ENCODE peak calls at places on chromosomes 2 and 18, in ten cellular contexts. C, I, W, M, O, J, Z, S, H and N are unnamed samples.

GRCh38 chr2:182866461-182867369 is at the start of gene FRZB:
- DNase-seq in J (no peak), I (peak; percentile 73), H (no peak), S (peak; percentile 17), C (peak; percentile 88), O (peak; percentile 88), Z (peak; percentile 56), W (peak; percentile 81), M (no peak), N (peak; percentile 68)

GRCh38 chr18:55079067-55079466 is 119.8 kb upstream of the CCDC68 start:
- DNase-seq in H (no peak), M (no peak), I (no peak), S (no peak), W (no peak), Z (no peak), J (no peak), C (no peak), O (no peak), N (no peak)

GRCh38 chr2:201929627-201930026 is 104.0 kb upstream of the FZD7 start:
- DNase-seq in O (no peak), W (no peak), H (no peak), J (no peak), M (no peak), I (no peak), C (no peak), S (no peak), Z (no peak), N (no peak)

GRCh38 chr18:73992242-73993022 is 155.2 kb downstream of the FBXO15 start:
- DNase-seq in S (no peak), J (no peak), W (no peak), Z (no peak), O (no peak), M (no peak), H (no peak), C (no peak), I (no peak), N (no peak)

GRCh38 chr18:361941-362913 is 94.4 kb upstream of the THOC1 start:
- DNase-seq in H (no peak), O (no peak), W (peak; percentile 31), S (no peak), C (peak; percentile 78), J (no peak), M (no peak), Z (no peak), I (peak; percentile 56), N (peak; percentile 27)

GRCh38 chr2:118417417-118418125 is 329.3 kb downstream of the INSIG2 start:
- DNase-seq in J (no peak), W (no peak), I (no peak), S (no peak), Z (no peak), H (no peak), C (no peak), M (no peak), O (no peak), N (no peak)

GRCh38 chr2:143422681-143423080 is 293.5 kb downstream of the ARHGAP15 start:
- DNase-seq in W (no peak), C (no peak), I (no peak), M (no peak), O (no peak), H (no peak), Z (no peak), J (peak; percentile 8), S (no peak), N (no peak)

GRCh38 chr2:215753808-215754207 is 259.5 kb downstream of the MREG start:
- DNase-seq in H (no peak), C (no peak), S (no peak), W (no peak), M (no peak), I (no peak), O (no peak), J (no peak), Z (no peak), N (no peak)

GRCh38 chr2:79393806-79394484 is 118.9 kb upstream of the CTNNA2 start:
- DNase-seq in M (no peak), W (no peak), H (no peak), O (no peak), Z (no peak), I (no peak), J (no peak), S (no peak), C (no peak), N (peak; percentile 58)

GRCh38 chr18:58953627-58954026 is 89.0 kb downstream of the ZNF532 start:
- DNase-seq in I (peak; percentile 82), J (no peak), O (no peak), S (no peak), Z (no peak), C (no peak), M (peak; percentile 86), W (no peak), H (no peak), N (peak; percentile 83)

GRCh38 chr2:112199188-112199587 is 55.7 kb downstream of the ZC3H8 start:
- DNase-seq in O (no peak), I (no peak), M (no peak), J (no peak), W (no peak), Z (no peak), S (no peak), H (no peak), C (no peak), N (no peak)

GRCh38 chr2:112194480-112194879 is 56.3 kb downstream of the FBLN7 start:
- DNase-seq in Z (no peak), W (no peak), H (no peak), M (no peak), I (no peak), S (no peak), O (no peak), J (no peak), C (no peak), N (no peak)

GRCh38 chr2:112201706-112202430 is 53.0 kb downstream of the ZC3H8 start:
- DNase-seq in I (no peak), C (no peak), H (no peak), Z (no peak), M (no peak), J (no peak), W (no peak), O (no peak), S (no peak), N (no peak)

GRCh38 chr2:112195167-112195766 is 57.1 kb downstream of the FBLN7 start:
- DNase-seq in S (no peak), C (no peak), Z (no peak), W (no peak), I (no peak), H (no peak), M (no peak), O (no peak), J (no peak), N (no peak)

DNA sequence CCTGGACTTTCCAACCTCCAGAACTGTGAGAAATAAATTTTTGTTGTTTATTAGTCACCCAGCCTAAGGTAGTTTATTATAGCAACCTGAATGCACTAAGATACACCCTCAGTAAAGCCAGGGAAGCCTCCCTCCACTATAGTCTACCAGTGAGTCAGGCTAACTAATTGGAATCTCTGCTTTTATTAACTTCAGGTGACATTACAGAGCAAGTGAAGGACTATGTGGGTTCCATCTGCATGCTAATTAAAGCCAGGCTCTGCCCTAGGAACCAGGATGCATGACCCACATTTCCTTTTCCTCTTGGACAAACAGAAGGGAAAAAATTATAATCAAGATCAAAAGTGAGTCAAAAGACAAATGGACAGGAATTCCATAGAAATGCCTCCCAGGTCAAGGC is 56.1 kb downstream of the ZC3H8 start:
- DNase-seq in J (no peak), Z (no peak), H (no peak), M (no peak), S (no peak), I (no peak), O (no peak), C (no peak), W (no peak), N (no peak)
- TF ChIP-seq POLR2A in J (no peak), Z (no peak), H (no peak), M (no peak), S (no peak), I (no peak), O (no peak), C (no peak), W (no peak), N (no peak)

GRCh38 chr18:37964885-37965571 is 399.4 kb upstream of the CELF4 start:
- DNase-seq in H (no peak), W (no peak), C (no peak), O (no peak), J (no peak), M (no peak), Z (no peak), S (no peak), I (no peak), N (no peak)
- TF ChIP-seq POLR2A in H (no peak), W (no peak), C (no peak), O (no peak), J (no peak), M (no peak), Z (no peak), S (no peak), I (no peak), N (no peak)

GRCh38 chr2:20633794-20634259 is 17.1 kb downstream of the HS1BP3 start:
- DNase-seq in O (peak; percentile 88), C (peak; percentile 88), W (no peak), I (peak; percentile 77), M (no peak), H (no peak), J (no peak), Z (peak; percentile 79), S (no peak), N (no peak)
- TF ChIP-seq POLR2A in O (peak; percentile 51), C (no peak), W (no peak), I (no peak), M (no peak), H (no peak), J (no peak), Z (no peak), S (no peak), N (no peak)

GRCh38 chr2:69798466-69798908 is 31.0 kb upstream of the GMCL1 start:
- DNase-seq in H (no peak), M (no peak), J (no peak), S (no peak), W (peak; percentile 29), I (peak; percentile 31), Z (no peak), C (peak; percentile 68), O (no peak), N (peak; percentile 50)

GRCh38 chr2:69804416-69804815 is 25.0 kb upstream of the GMCL1 start:
- DNase-seq in J (no peak), H (no peak), C (no peak), W (no peak), O (no peak), Z (no peak), S (no peak), M (no peak), I (no peak), N (no peak)

GRCh38 chr2:69797836-69798465 is 31.5 kb upstream of the GMCL1 start:
- DNase-seq in M (no peak), S (no peak), H (no peak), W (no peak), C (no peak), I (no peak), Z (no peak), O (no peak), J (no peak), N (no peak)

GRCh38 chr2:69798909-69799526 is 30.4 kb upstream of the GMCL1 start:
- DNase-seq in W (no peak), I (no peak), M (no peak), C (no peak), J (peak; percentile 97), H (no peak), Z (no peak), O (no peak), S (no peak), N (peak; percentile 36)

DNA sequence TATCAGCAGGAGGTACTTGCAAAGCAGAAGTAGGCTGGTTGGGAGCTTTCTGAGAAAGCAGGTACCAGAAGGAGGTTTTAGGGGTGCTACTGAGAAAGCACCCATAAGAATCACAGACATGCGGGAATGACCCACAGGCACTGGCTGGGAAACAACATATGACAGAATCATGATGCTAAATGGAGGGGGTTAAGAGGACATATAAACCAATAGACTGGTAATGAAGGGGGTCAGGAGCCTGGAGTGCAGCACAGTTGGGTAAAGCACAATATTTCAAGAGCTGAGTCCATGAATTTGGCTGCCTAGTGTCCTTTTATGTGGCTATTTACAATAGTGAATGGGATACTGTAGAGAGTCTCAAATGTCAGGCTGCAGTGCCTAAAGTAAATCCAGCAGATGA is 27.7 kb upstream of the GMCL1 start:
- DNase-seq in Z (no peak), C (no peak), H (no peak), O (no peak), S (no peak), M (no peak), J (no peak), W (no peak), I (no peak), N (no peak)
- TF ChIP-seq POLR2A in Z (no peak), C (no peak), H (no peak), O (no peak), S (no peak), M (no peak), J (no peak), W (no peak), I (no peak), N (no peak)